ENCODE peak calls at places on chromosomes 13 and 19, in six cellular contexts. R is ascending aorta, N is right cardiac atrium, Y is neuronal stem cell, W is GM23338, D is Karpas-422. B is an unnamed sample. For H3K4me1, the result is how much of the 10 kb centered on the place peaks cover.

GRCh38 chr19:50300814-50301606 is 28.2 kb downstream of the KCNC3 start:
- DNase-seq in N (no peak), D (no peak), Y (no peak), R (no peak), W (no peak), B (no peak)

GRCh38 chr13:35210234-35210633 is 266.3 kb downstream of the MAB21L1 start:
- DNase-seq in Y (no peak), R (no peak), W (no peak), D (no peak), N (no peak), B (no peak)

GRCh38 chr19:58544591-58545285 is 874 bp downstream of the TRIM28 start:
- DNase-seq in R (no peak), D (peak), N (no peak), W (peak), Y (peak), B (no peak)

GRCh38 chr19:2014081-2014693 is 1.3 kb downstream of the BTBD2 start:
- DNase-seq in W (no peak), D (no peak), R (no peak), Y (no peak), N (no peak), B (no peak)

GRCh38 chr13:95188128-95188527 is 113.1 kb downstream of the ABCC4 start:
- DNase-seq in N (no peak), R (no peak), Y (no peak), D (no peak), W (no peak), B (no peak)

GRCh38 chr13:110616103-110617101 is 1.1 kb downstream of the NAXD start:
- DNase-seq in R (peak), D (peak), N (peak), Y (peak), W (peak), B (no peak)

GRCh38 chr19:29645911-29646310 is 19.4 kb upstream of the PLEKHF1 start:
- DNase-seq in R (no peak), N (peak), W (no peak), D (no peak), Y (no peak), B (no peak)

GRCh38 chr13:33125821-33126570 is 109.8 kb downstream of the KL start:
- DNase-seq in R (peak), D (peak), W (peak), N (peak), Y (peak), B (no peak)

GRCh38 chr13:103187621-103188020 is 121.4 kb upstream of the SLC10A2 start:
- DNase-seq in R (no peak), N (no peak), D (no peak), W (no peak), Y (no peak), B (no peak)

GRCh38 chr13:112213467-112214245 is 146.7 kb downstream of the SOX1 start:
- DNase-seq in W (no peak), Y (no peak), D (no peak), N (no peak), R (no peak), B (no peak)

GRCh38 chr13:38607136-38607535 is 79.7 kb upstream of the FREM2 start:
- DNase-seq in D (no peak), W (peak), R (no peak), Y (no peak), N (no peak), B (no peak)

GRCh38 chr13:22061371-22061805 is 390.5 kb downstream of the FGF9 start:
- DNase-seq in W (peak), D (no peak), R (no peak), Y (no peak), N (no peak), B (peak)

GRCh38 chr13:51840141-51840540 is 4.8 kb downstream of the TMEM272 start:
- DNase-seq in W (no peak), R (no peak), Y (no peak), N (no peak), D (no peak), B (no peak)

GRCh38 chr19:41994521-41994971 is 516 bp upstream of the ATP1A3 start:
- DNase-seq in W (no peak), N (no peak), R (no peak), D (peak), Y (no peak), B (no peak)

GRCh38 chr13:76758257-76758656 is 127.9 kb downstream of the KCTD12 start:
- DNase-seq in N (no peak), Y (no peak), D (no peak), R (no peak), W (no peak), B (no peak)

GRCh38 chr19:33411621-33412180 is 38.2 kb downstream of the CEBPG start:
- DNase-seq in W (no peak), D (no peak), Y (no peak), N (peak), R (no peak), B (no peak)

GRCh38 chr13:99800004-99800403 is 171.6 kb downstream of the ZIC5 start:
- DNase-seq in N (no peak), D (no peak), W (peak), R (no peak), Y (no peak), B (peak)

GRCh38 chr19:31127132-31127967 is 221.9 kb downstream of the TSHZ3 start:
- DNase-seq in Y (no peak), N (no peak), D (no peak), R (peak), W (no peak), B (no peak)

GRCh38 chr19:10566658-10567410 is 1.0 kb upstream of the KRI1 start:
- DNase-seq in N (peak), Y (no peak), D (peak), R (peak), W (no peak), B (no peak)

GRCh38 chr13:75384881-75385707 is 96.9 kb downstream of the TBC1D4 start:
- DNase-seq in D (no peak), N (no peak), W (no peak), Y (no peak), R (no peak), B (no peak)

GRCh38 chr13:103101902-103102301 is 35.7 kb upstream of the SLC10A2 start:
- DNase-seq in R (no peak), N (no peak), Y (no peak), D (no peak), W (no peak), B (no peak)

GRCh38 chr13:41352935-41353801 is 42.1 kb downstream of the NAA16 start:
- DNase-seq in Y (peak), W (peak), D (peak), R (no peak), N (no peak), B (no peak)

GRCh38 chr13:67148219-67148583 is 81.9 kb downstream of the PCDH9 start:
- DNase-seq in W (no peak), N (no peak), D (no peak), R (no peak), Y (no peak), B (no peak)

GRCh38 chr19:48354332-48354992 is 9.3 kb downstream of the TMEM143 start:
- DNase-seq in D (no peak), R (no peak), Y (no peak), N (no peak), W (no peak), B (no peak)

GRCh38 chr19:18468930-18469244 is 31.0 kb upstream of the ISYNA1 start:
- DNase-seq in R (no peak), D (no peak), W (no peak), Y (no peak), N (no peak), B (no peak)

GRCh38 chr19:18470787-18471186 is 32.9 kb upstream of the ISYNA1 start:
- DNase-seq in Y (no peak), N (no peak), D (no peak), W (no peak), R (no peak), B (no peak)

GRCh38 chr19:18469245-18470107 is 31.5 kb upstream of the ISYNA1 start:
- DNase-seq in R (peak), D (peak), W (peak), N (peak), Y (no peak), B (no peak)

GRCh38 chr19:18468517-18468916 is 30.6 kb upstream of the ISYNA1 start:
- DNase-seq in D (no peak), W (no peak), Y (no peak), R (no peak), N (no peak), B (no peak)

DNA sequence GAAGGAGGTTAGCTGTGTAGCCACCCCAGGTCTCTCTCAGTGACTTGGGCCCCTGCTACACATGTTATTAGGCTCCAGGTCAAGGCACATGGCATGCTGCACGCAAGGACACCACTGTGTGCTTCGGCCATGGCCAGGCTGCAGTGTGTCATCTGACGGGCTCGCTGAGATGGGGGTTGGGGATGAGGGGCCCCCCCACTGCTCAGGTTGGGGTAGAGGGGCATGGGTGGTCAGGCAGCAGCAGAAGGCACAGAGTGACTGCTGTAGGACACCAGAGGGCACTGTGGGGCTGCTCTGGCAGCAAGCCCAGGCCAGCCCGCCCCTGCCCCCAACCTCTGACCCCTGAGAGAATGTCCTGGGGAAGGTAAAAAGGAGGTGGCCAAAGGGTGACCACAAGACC is 32.2 kb upstream of the ISYNA1 start:
- DNase-seq in W (peak), R (no peak), Y (no peak), D (peak), N (no peak), B (no peak)
- H3K4me1 ChIP-seq in W (under half), R (half or more), Y (under half), D (under half), N (under half), B (half or more)

DNA sequence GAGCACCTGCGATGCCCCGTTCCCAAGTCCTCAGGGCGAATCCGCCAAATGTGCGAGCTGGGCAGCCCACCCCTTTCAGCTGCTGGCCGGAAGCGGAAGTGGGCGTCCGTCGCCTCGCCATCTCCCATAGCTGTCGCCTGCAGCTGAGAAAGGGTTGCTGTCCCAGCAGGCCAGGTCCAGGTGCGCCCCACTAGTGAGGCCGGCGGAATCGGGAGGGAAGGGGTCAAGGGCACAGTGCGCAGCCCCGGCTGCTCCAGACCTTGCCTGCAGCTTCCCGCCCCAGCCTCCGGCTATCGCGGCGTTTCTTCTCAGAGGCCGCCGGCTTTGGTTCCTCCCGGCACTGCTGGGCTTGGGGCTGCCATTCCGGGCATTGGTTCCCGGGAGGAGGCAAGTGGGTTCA is at the start of gene ZNF177:
- DNase-seq in N (no peak), D (no peak), Y (no peak), R (no peak), W (peak), B (no peak)
- H3K4me3 ChIP-seq in N (no peak), D (no peak), Y (peak), R (peak), W (peak), B (peak)

GRCh38 chr13:109101550-109102144 is 472.2 kb downstream of the MYO16 start:
- DNase-seq in Y (no peak), R (no peak), N (no peak), D (no peak), W (no peak), B (no peak)

GRCh38 chr13:109096101-109096500 is 466.7 kb downstream of the MYO16 start:
- DNase-seq in R (no peak), W (no peak), N (no peak), D (no peak), Y (no peak), B (no peak)

GRCh38 chr13:109095126-109095525 is 465.7 kb downstream of the MYO16 start:
- DNase-seq in Y (no peak), N (no peak), W (no peak), D (no peak), R (no peak), B (no peak)

GRCh38 chr13:109105899-109106298 is 476.5 kb downstream of the MYO16 start:
- DNase-seq in W (no peak), N (no peak), R (no peak), D (no peak), Y (no peak), B (no peak)

GRCh38 chr13:109100705-109101104 is 471.3 kb downstream of the MYO16 start:
- DNase-seq in Y (no peak), D (no peak), N (no peak), R (no peak), W (peak), B (no peak)
- H3K4me1 ChIP-seq in Y (under half), D (under half), N (under half), R (under half), W (under half), B (under half)

DNA sequence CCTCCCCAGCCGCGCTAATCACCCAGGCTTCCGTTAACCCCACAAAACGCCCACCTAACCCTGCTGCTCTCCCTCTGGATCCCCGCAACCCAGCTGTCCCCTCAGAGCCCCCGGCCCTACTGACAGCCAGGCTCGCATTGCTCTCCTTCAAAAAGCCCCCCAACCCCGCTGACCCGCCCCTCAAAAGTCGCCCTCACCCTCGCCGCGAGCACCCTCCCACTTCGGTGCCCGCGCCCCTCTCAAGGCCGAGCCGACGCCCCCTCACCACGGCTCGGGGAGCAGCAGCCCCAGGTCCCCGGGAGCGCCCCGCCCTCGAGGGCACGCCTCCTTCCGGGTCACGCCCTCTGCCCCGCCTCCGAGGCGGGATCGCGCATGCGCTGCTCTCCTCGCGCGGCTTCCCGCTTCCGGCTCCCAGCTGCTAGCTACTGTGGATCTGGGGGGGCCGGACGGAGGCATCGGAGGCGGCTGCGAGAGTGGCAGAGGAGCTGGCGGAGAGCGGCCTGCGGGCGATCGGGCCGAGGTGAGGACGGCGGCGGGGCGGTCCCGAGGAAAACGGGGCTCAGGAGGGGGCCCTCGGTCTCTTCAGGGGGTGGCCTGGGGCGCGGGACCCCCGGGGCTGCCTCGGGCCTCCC is 46.1 kb downstream of the ARHGEF18 start:
- DNase-seq in R (peak), Y (peak), W (peak), N (peak), D (peak), B (peak)
- H3K4me3 ChIP-seq in R (peak), Y (peak), W (peak), N (peak), D (peak), B (peak)

B was measured in esophagus muscularis mucosa.